ENCODE peak calls at places on chromosomes 2 and 18, in seven cellular contexts. K is AG04450, E is tibial nerve, A is mammary epithelial cell, Q is body of pancreas, B is osteoblast, D is cardiac muscle cell. H is an unnamed sample.

GRCh38 chr2:240464514-240465241 is 29.2 kb downstream of the GPC1 start:
- DNase-seq in K (no peak), E (peak; percentile 11), A (no peak), Q (peak; percentile 1), B (peak; percentile 76), D (no peak), H (no peak)

GRCh38 chr2:59182249-59182648 is 941.1 kb upstream of the FANCL start:
- DNase-seq in K (no peak), E (no peak), A (no peak), Q (peak; percentile 3), B (no peak), D (no peak), H (no peak)

GRCh38 chr2:15890936-15891905 is 49.1 kb upstream of the MYCN start:
- DNase-seq in K (no peak), E (no peak), A (peak; percentile 79), Q (peak; percentile 8), B (no peak), D (peak; percentile 33), H (no peak)

GRCh38 chr2:188573453-188573852 is 281.8 kb downstream of the GULP1 start:
- DNase-seq in K (no peak), E (no peak), A (no peak), Q (no peak), B (peak; percentile 21), D (no peak), H (no peak)

GRCh38 chr2:202632682-202633081 is 2.1 kb upstream of the FAM117B start:
- DNase-seq in K (no peak), E (no peak), A (no peak), Q (peak; percentile 84), B (peak; percentile 73), D (peak; percentile 73), H (no peak)

GRCh38 chr2:227016894-227017293 is 147.1 kb downstream of the COL4A4 start:
- DNase-seq in K (no peak), E (no peak), A (peak; percentile 20), Q (no peak), B (no peak), D (no peak), H (no peak)

GRCh38 chr2:96869824-96870630 is at the start of gene SEMA4C:
- DNase-seq in K (no peak), E (peak; percentile 49), A (no peak), Q (peak; percentile 58), B (peak; percentile 93), D (peak; percentile 50), H (no peak)

GRCh38 chr2:95077521-95077807 is 44.1 kb downstream of the MRPS5 start:
- DNase-seq in K (no peak), E (no peak), A (no peak), Q (no peak), B (no peak), D (no peak), H (no peak)

GRCh38 chr2:11710210-11710609 is 36.2 kb upstream of the LPIN1 start:
- DNase-seq in K (peak; percentile 63), E (no peak), A (peak; percentile 80), Q (peak; percentile 56), B (peak; percentile 98), D (peak; percentile 88), H (no peak)

GRCh38 chr2:240604939-240605716 is 18.6 kb downstream of the CAPN10 start:
- DNase-seq in K (no peak), E (no peak), A (no peak), Q (no peak), B (peak; percentile 77), D (no peak), H (no peak)

GRCh38 chr18:59916746-59917145 is 16.9 kb downstream of the PMAIP1 start:
- DNase-seq in K (no peak), E (no peak), A (no peak), Q (no peak), B (no peak), D (no peak), H (no peak)

GRCh38 chr2:64482765-64483504 is 29.0 kb downstream of the LGALSL start:
- DNase-seq in K (no peak), E (no peak), A (peak; percentile 75), Q (peak; percentile 47), B (no peak), D (peak; percentile 30), H (no peak)

GRCh38 chr2:27191107-27191829 is 20.6 kb upstream of the ATRAID start:
- DNase-seq in K (peak; percentile 41), E (no peak), A (peak; percentile 38), Q (peak; percentile 58), B (peak; percentile 78), D (peak; percentile 86), H (no peak)

GRCh38 chr2:36706451-36706850 is 9.9 kb downstream of the VIT start:
- DNase-seq in K (no peak), E (no peak), A (no peak), Q (no peak), B (no peak), D (no peak), H (no peak)

GRCh38 chr2:160581035-160581434 is 87.4 kb upstream of the RBMS1 start:
- DNase-seq in K (no peak), E (no peak), A (peak; percentile 65), Q (no peak), B (peak; percentile 56), D (no peak), H (no peak)

GRCh38 chr2:238646281-238646680 is 201.6 kb upstream of the TWIST2 start:
- DNase-seq in K (no peak), E (no peak), A (no peak), Q (no peak), B (no peak), D (no peak), H (no peak)

GRCh38 chr2:105926960-105927678 is 182.4 kb downstream of the NCK2 start:
- DNase-seq in K (no peak), E (no peak), A (no peak), Q (peak; percentile 45), B (no peak), D (no peak), H (no peak)

GRCh38 chr2:24494415-24494814 is 3.4 kb downstream of the NCOA1 start:
- DNase-seq in K (no peak), E (no peak), A (no peak), Q (no peak), B (no peak), D (no peak), H (no peak)

GRCh38 chr2:132438650-132439030 is 22.0 kb downstream of the GPR39 start:
- DNase-seq in K (peak; percentile 65), E (no peak), A (peak; percentile 98), Q (no peak), B (peak; percentile 92), D (peak; percentile 58), H (no peak)

GRCh38 chr2:106020032-106020431 is 174.1 kb downstream of the UXS1 start:
- DNase-seq in K (no peak), E (no peak), A (no peak), Q (no peak), B (no peak), D (peak; percentile 74), H (no peak)

GRCh38 chr2:174949988-174950687 is 55.0 kb downstream of the CHN1 start:
- DNase-seq in K (no peak), E (no peak), A (no peak), Q (no peak), B (no peak), D (no peak), H (no peak)

GRCh38 chr18:80004600-80005342 is 16.4 kb upstream of the TXNL4A start:
- DNase-seq in K (no peak), E (no peak), A (no peak), Q (no peak), B (peak; percentile 75), D (no peak), H (no peak)

GRCh38 chr18:80006726-80007125 is 18.4 kb upstream of the TXNL4A start:
- DNase-seq in K (no peak), E (no peak), A (no peak), Q (no peak), B (no peak), D (no peak), H (no peak)

GRCh38 chr18:80009661-80010550 is 21.5 kb upstream of the TXNL4A start:
- DNase-seq in K (peak; percentile 85), E (no peak), A (peak; percentile 80), Q (peak; percentile 51), B (peak; percentile 98), D (peak; percentile 98), H (no peak)

GRCh38 chr18:80012714-80013113 is 21.5 kb upstream of the RBFA start:
- DNase-seq in K (no peak), E (no peak), A (no peak), Q (no peak), B (no peak), D (no peak), H (no peak)

DNA sequence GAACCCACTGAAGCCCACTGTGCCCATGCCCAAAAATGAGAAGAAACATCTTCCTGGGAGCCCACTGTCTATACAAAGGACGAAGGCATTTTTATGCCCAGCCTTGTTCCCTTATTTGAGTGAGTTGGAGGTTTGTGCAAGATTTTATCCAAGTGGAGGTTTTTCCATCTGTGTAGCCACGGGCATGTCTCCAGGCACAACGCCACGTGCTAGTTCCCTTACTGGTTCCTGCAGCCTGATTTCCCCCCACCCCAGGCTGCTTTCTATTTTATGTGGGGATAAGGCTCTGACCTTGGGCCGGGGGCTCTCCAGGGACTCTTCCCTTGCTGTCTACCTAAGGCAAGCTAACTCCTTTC is 22.2 kb upstream of the TXNL4A start:
- DNase-seq in K (no peak), E (no peak), A (no peak), Q (no peak), B (peak; percentile 69), D (no peak), H (no peak)
- H3K27ac ChIP-seq in K (peak overlapping the region; percentile 86), E (no peak overlapping the region), A (no peak overlapping the region), Q (no peak overlapping the region), B (peak overlapping the region; percentile 70), D (no peak overlapping the region), H (no peak overlapping the region)

GRCh38 chr2:28680657-28681056 is 71.0 kb upstream of the PPP1CB start:
- DNase-seq in K (no peak), E (no peak), A (no peak), Q (no peak), B (no peak), D (no peak), H (no peak)
- H3K27ac ChIP-seq in K (no peak overlapping the region), E (no peak overlapping the region), A (no peak overlapping the region), Q (peak overlapping the region; percentile 76), B (no peak overlapping the region), D (no peak overlapping the region), H (no peak overlapping the region)

GRCh38 chr2:113922335-113922734 is 32.4 kb downstream of the ACTR3 start:
- DNase-seq in K (no peak), E (no peak), A (no peak), Q (no peak), B (no peak), D (no peak), H (no peak)
- H3K27ac ChIP-seq in K (no peak overlapping the region), E (no peak overlapping the region), A (no peak overlapping the region), Q (no peak overlapping the region), B (no peak overlapping the region), D (no peak overlapping the region), H (no peak overlapping the region)

GRCh38 chr2:47618272-47618552 is 164.7 kb upstream of the MSH6 start:
- DNase-seq in K (no peak), E (no peak), A (no peak), Q (no peak), B (no peak), D (no peak), H (no peak)

GRCh38 chr2:47620717-47621437 is 162.1 kb upstream of the MSH6 start:
- DNase-seq in K (no peak), E (no peak), A (no peak), Q (no peak), B (no peak), D (no peak), H (no peak)

GRCh38 chr2:47616506-47616905 is 166.4 kb upstream of the MSH6 start:
- DNase-seq in K (no peak), E (no peak), A (no peak), Q (no peak), B (no peak), D (no peak), H (no peak)

GRCh38 chr2:47617028-47617427 is 165.9 kb upstream of the MSH6 start:
- DNase-seq in K (no peak), E (no peak), A (no peak), Q (no peak), B (no peak), D (no peak), H (no peak)

GRCh38 chr2:47617523-47618271 is 165.2 kb upstream of the MSH6 start:
- DNase-seq in K (no peak), E (no peak), A (no peak), Q (no peak), B (no peak), D (no peak), H (no peak)
- H3K27ac ChIP-seq in K (no peak overlapping the region), E (peak overlapping the region; percentile 1), A (no peak overlapping the region), Q (no peak overlapping the region), B (no peak overlapping the region), D (no peak overlapping the region), H (no peak overlapping the region)